ENCODE peak calls at places on chromosomes 12 and 14, in five cellular contexts. S is dorsolateral prefrontal cortex; V is ureter; I is activated CD8-positive, alpha-beta memory T cell treated with anti-CD3 and anti-CD28 coated beads, Interleukin-2, amount 50 U/mL, for 48 hours; L is stimulated activated CD4-positive, alpha-beta T cell treated with anti-CD3 and anti-CD28 coated beads, TNF-alpha, amount 100 ng/mL, for 1 hour. M is an unnamed sample.

GRCh38 chr12:55659486-55660385 is 23.0 kb downstream of the OR10P1 start:
- DNase-seq in S (no peak), L (no peak), I (no peak), V (no peak), M (no peak)

GRCh38 chr14:95098984-95099599 is 58.2 kb downstream of the DICER1 start:
- DNase-seq in V (peak), L (no peak), I (no peak), S (peak), M (no peak)

GRCh38 chr14:59507063-59507751 is 22.9 kb downstream of the JKAMP start:
- DNase-seq in I (no peak), V (peak), S (peak), L (no peak), M (peak)

GRCh38 chr12:11621797-11622423 is 27.6 kb upstream of the ETV6 start:
- DNase-seq in I (no peak), V (no peak), S (no peak), L (peak), M (no peak)

GRCh38 chr12:16165506-16165905 is 112.0 kb downstream of the SLC15A5 start:
- DNase-seq in V (peak), L (no peak), I (no peak), S (no peak), M (no peak)

GRCh38 chr12:6961695-6962284 is 8.7 kb downstream of the PHB2 start:
- DNase-seq in L (no peak), S (no peak), V (no peak), I (peak), M (no peak)

GRCh38 chr12:30796891-30797371 is 42.2 kb upstream of the CAPRIN2 start:
- DNase-seq in L (no peak), V (no peak), S (peak), I (no peak), M (no peak)

GRCh38 chr14:22803575-22803974 is 11.7 kb downstream of the SLC7A7 start:
- DNase-seq in S (no peak), L (no peak), I (no peak), V (no peak), M (no peak)

GRCh38 chr12:65756956-65757511 is 67.2 kb upstream of the HMGA2 start:
- DNase-seq in S (no peak), L (no peak), I (peak), V (no peak), M (no peak)

GRCh38 chr12:99620159-99620479 is 27.4 kb upstream of the GARIN6 start:
- DNase-seq in V (no peak), I (no peak), S (no peak), L (no peak), M (no peak)

GRCh38 chr12:45369065-45369464 is 153.2 kb downstream of the ANO6 start:
- DNase-seq in S (no peak), V (no peak), L (no peak), I (no peak), M (no peak)

GRCh38 chr14:98819132-98819866 is 452.7 kb downstream of the BCL11B start:
- DNase-seq in I (no peak), V (peak), S (no peak), L (no peak), M (no peak)

GRCh38 chr12:116803018-116803736 is 65.1 kb downstream of the RNFT2 start:
- DNase-seq in S (no peak), V (no peak), I (no peak), L (no peak), M (no peak)

GRCh38 chr12:48201516-48201915 is 1.6 kb downstream of the OR10AD1 start:
- DNase-seq in I (no peak), V (no peak), L (no peak), S (no peak), M (no peak)

GRCh38 chr12:12019881-12020280 is 50.9 kb upstream of the BCL2L14 start:
- DNase-seq in S (no peak), V (no peak), I (peak), L (no peak), M (no peak)

GRCh38 chr14:29042546-29042945 is 276.0 kb downstream of the FOXG1 start:
- DNase-seq in S (no peak), V (no peak), L (no peak), I (no peak), M (no peak)

M was measured in occipital lobe.